ENCODE peak calls at places on chromosomes 13 and 19, in ten cellular contexts. One of them, this sample, is unnamed.

GRCh38 chr19:32317045-32317444 is 28.4 kb upstream of the ZNF507 start:
- DNase-seq in sigmoid colon: no peak
- DNase-seq in GM23338: peak
- DNase-seq in suprapubic skin: no peak
- DNase-seq in upper lobe of left lung: no peak
- DNase-seq in vagina: peak
- DNase-seq in stomach: no peak
- DNase-seq in Panc1: no peak
- DNase-seq in esophagus muscularis mucosa: peak
- DNase-seq in transverse colon: no peak
- DNase-seq in this sample: no peak

GRCh38 chr13:25901460-25902376 is 150.1 kb downstream of the SHISA2 start:
- DNase-seq in sigmoid colon: no peak
- DNase-seq in GM23338: no peak
- DNase-seq in suprapubic skin: no peak
- DNase-seq in upper lobe of left lung: no peak
- DNase-seq in vagina: no peak
- DNase-seq in stomach: no peak
- DNase-seq in Panc1: peak
- DNase-seq in esophagus muscularis mucosa: no peak
- DNase-seq in transverse colon: no peak
- DNase-seq in this sample: peak

GRCh38 chr13:112153364-112153763 is 86.4 kb downstream of the SOX1 start:
- DNase-seq in sigmoid colon: no peak
- DNase-seq in GM23338: no peak
- DNase-seq in suprapubic skin: peak
- DNase-seq in upper lobe of left lung: no peak
- DNase-seq in vagina: no peak
- DNase-seq in stomach: no peak
- DNase-seq in Panc1: no peak
- DNase-seq in esophagus muscularis mucosa: no peak
- DNase-seq in transverse colon: no peak
- DNase-seq in this sample: no peak

GRCh38 chr13:104773775-104774174 is 1707.6 kb upstream of the SLC10A2 start:
- DNase-seq in sigmoid colon: no peak
- DNase-seq in GM23338: peak
- DNase-seq in suprapubic skin: no peak
- DNase-seq in upper lobe of left lung: no peak
- DNase-seq in vagina: no peak
- DNase-seq in stomach: no peak
- DNase-seq in Panc1: no peak
- DNase-seq in esophagus muscularis mucosa: no peak
- DNase-seq in transverse colon: no peak
- DNase-seq in this sample: no peak

GRCh38 chr19:50909240-50910070 is 1.7 kb downstream of the KLK4 start:
- DNase-seq in sigmoid colon: no peak
- DNase-seq in GM23338: peak
- DNase-seq in suprapubic skin: no peak
- DNase-seq in upper lobe of left lung: peak
- DNase-seq in vagina: no peak
- DNase-seq in stomach: peak
- DNase-seq in Panc1: no peak
- DNase-seq in esophagus muscularis mucosa: no peak
- DNase-seq in transverse colon: peak
- DNase-seq in this sample: peak

GRCh38 chr13:105278797-105279425 is 1256.6 kb downstream of the EFNB2 start:
- DNase-seq in sigmoid colon: no peak
- DNase-seq in GM23338: peak
- DNase-seq in suprapubic skin: no peak
- DNase-seq in upper lobe of left lung: no peak
- DNase-seq in vagina: no peak
- DNase-seq in stomach: no peak
- DNase-seq in Panc1: no peak
- DNase-seq in esophagus muscularis mucosa: no peak
- DNase-seq in transverse colon: no peak
- DNase-seq in this sample: no peak

GRCh38 chr13:64054306-64054705 is 2638.7 kb upstream of the PCDH20 start:
- DNase-seq in sigmoid colon: no peak
- DNase-seq in GM23338: no peak
- DNase-seq in suprapubic skin: no peak
- DNase-seq in upper lobe of left lung: no peak
- DNase-seq in vagina: no peak
- DNase-seq in stomach: no peak
- DNase-seq in Panc1: no peak
- DNase-seq in esophagus muscularis mucosa: no peak
- DNase-seq in transverse colon: no peak
- DNase-seq in this sample: no peak

GRCh38 chr13:50783066-50783465 is 60.4 kb downstream of the DLEU7 start:
- DNase-seq in sigmoid colon: no peak
- DNase-seq in GM23338: no peak
- DNase-seq in suprapubic skin: no peak
- DNase-seq in upper lobe of left lung: no peak
- DNase-seq in vagina: no peak
- DNase-seq in stomach: no peak
- DNase-seq in Panc1: no peak
- DNase-seq in esophagus muscularis mucosa: no peak
- DNase-seq in transverse colon: no peak
- DNase-seq in this sample: no peak

GRCh38 chr13:93716623-93717022 is 490.0 kb downstream of the GPC6 start:
- DNase-seq in sigmoid colon: no peak
- DNase-seq in GM23338: no peak
- DNase-seq in suprapubic skin: no peak
- DNase-seq in upper lobe of left lung: no peak
- DNase-seq in vagina: no peak
- DNase-seq in stomach: no peak
- DNase-seq in Panc1: no peak
- DNase-seq in esophagus muscularis mucosa: no peak
- DNase-seq in transverse colon: no peak
- DNase-seq in this sample: no peak

GRCh38 chr19:50427997-50428425 is 4.7 kb upstream of the MYBPC2 start:
- DNase-seq in sigmoid colon: peak
- DNase-seq in GM23338: peak
- DNase-seq in suprapubic skin: peak
- DNase-seq in upper lobe of left lung: peak
- DNase-seq in vagina: peak
- DNase-seq in stomach: peak
- DNase-seq in Panc1: no peak
- DNase-seq in esophagus muscularis mucosa: peak
- DNase-seq in transverse colon: peak
- DNase-seq in this sample: peak

GRCh38 chr19:50896591-50897190 is 14.5 kb downstream of the KLK4 start:
- DNase-seq in sigmoid colon: no peak
- DNase-seq in GM23338: no peak
- DNase-seq in suprapubic skin: no peak
- DNase-seq in upper lobe of left lung: no peak
- DNase-seq in vagina: no peak
- DNase-seq in stomach: no peak
- DNase-seq in Panc1: peak
- DNase-seq in esophagus muscularis mucosa: no peak
- DNase-seq in transverse colon: no peak
- DNase-seq in this sample: peak

GRCh38 chr19:35911790-35912189 is 3.7 kb upstream of the TYROBP start:
- DNase-seq in sigmoid colon: no peak
- DNase-seq in GM23338: no peak
- DNase-seq in suprapubic skin: no peak
- DNase-seq in upper lobe of left lung: no peak
- DNase-seq in vagina: no peak
- DNase-seq in stomach: peak
- DNase-seq in Panc1: no peak
- DNase-seq in esophagus muscularis mucosa: no peak
- DNase-seq in transverse colon: no peak
- DNase-seq in this sample: no peak

GRCh38 chr19:34229721-34230120 is 24.6 kb upstream of the GARRE1 start:
- DNase-seq in sigmoid colon: no peak
- DNase-seq in GM23338: no peak
- DNase-seq in suprapubic skin: no peak
- DNase-seq in upper lobe of left lung: no peak
- DNase-seq in vagina: no peak
- DNase-seq in stomach: no peak
- DNase-seq in Panc1: no peak
- DNase-seq in esophagus muscularis mucosa: no peak
- DNase-seq in transverse colon: no peak
- DNase-seq in this sample: no peak

GRCh38 chr13:83667606-83668005 is 214.7 kb downstream of the SLITRK1 start:
- DNase-seq in sigmoid colon: no peak
- DNase-seq in GM23338: no peak
- DNase-seq in suprapubic skin: no peak
- DNase-seq in upper lobe of left lung: no peak
- DNase-seq in vagina: no peak
- DNase-seq in stomach: no peak
- DNase-seq in Panc1: no peak
- DNase-seq in esophagus muscularis mucosa: no peak
- DNase-seq in transverse colon: no peak
- DNase-seq in this sample: no peak

GRCh38 chr13:19264711-19265110 is 83.1 kb upstream of the TUBA3C start:
- DNase-seq in sigmoid colon: no peak
- DNase-seq in GM23338: no peak
- DNase-seq in suprapubic skin: no peak
- DNase-seq in upper lobe of left lung: no peak
- DNase-seq in vagina: no peak
- DNase-seq in stomach: no peak
- DNase-seq in Panc1: no peak
- DNase-seq in esophagus muscularis mucosa: no peak
- DNase-seq in transverse colon: no peak
- DNase-seq in this sample: no peak

GRCh38 chr19:23384858-23385257 is 10.4 kb downstream of the ZNF91 start:
- DNase-seq in sigmoid colon: no peak
- DNase-seq in GM23338: no peak
- DNase-seq in suprapubic skin: no peak
- DNase-seq in upper lobe of left lung: no peak
- DNase-seq in vagina: no peak
- DNase-seq in stomach: no peak
- DNase-seq in Panc1: no peak
- DNase-seq in esophagus muscularis mucosa: no peak
- DNase-seq in transverse colon: no peak
- DNase-seq in this sample: no peak
- TF ChIP-seq POLR2AphosphoS5 in sigmoid colon: no peak
- TF ChIP-seq POLR2AphosphoS5 in GM23338: no peak
- TF ChIP-seq POLR2AphosphoS5 in suprapubic skin: no peak
- TF ChIP-seq POLR2AphosphoS5 in upper lobe of left lung: no peak
- TF ChIP-seq POLR2AphosphoS5 in vagina: no peak
- TF ChIP-seq POLR2AphosphoS5 in stomach: no peak
- TF ChIP-seq POLR2AphosphoS5 in Panc1: no peak
- TF ChIP-seq POLR2AphosphoS5 in esophagus muscularis mucosa: no peak
- TF ChIP-seq POLR2AphosphoS5 in transverse colon: no peak
- TF ChIP-seq POLR2AphosphoS5 in this sample: no peak

DNA sequence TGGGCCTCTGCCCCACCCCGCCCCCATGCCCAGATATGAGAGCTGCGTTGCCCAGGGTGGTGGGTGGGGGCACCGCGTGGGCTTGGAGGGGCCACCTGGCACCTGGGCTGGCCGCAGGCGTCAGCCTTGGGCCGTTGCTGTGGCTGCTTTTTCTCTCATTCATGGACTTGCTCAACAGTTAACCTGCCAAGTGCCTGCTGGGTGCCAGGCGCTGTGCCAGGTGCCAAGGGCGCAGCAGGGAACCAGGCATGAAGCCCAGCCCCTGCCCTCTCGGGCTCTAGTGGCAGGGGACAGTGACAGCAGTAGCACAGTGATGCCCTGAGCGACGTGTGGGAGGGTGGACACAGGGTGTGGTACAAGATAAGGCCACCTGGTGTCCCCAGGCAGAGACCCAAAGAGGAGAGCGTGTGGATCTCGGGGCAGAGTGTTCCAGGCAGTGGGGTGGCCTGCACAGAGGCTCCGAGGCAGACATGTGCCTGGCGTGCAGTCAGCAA is 28.1 kb downstream of the DHX34 start:
- DNase-seq in sigmoid colon: peak
- DNase-seq in GM23338: no peak
- DNase-seq in suprapubic skin: no peak
- DNase-seq in upper lobe of left lung: no peak
- DNase-seq in vagina: no peak
- DNase-seq in stomach: no peak
- DNase-seq in Panc1: no peak
- DNase-seq in esophagus muscularis mucosa: no peak
- DNase-seq in transverse colon: no peak
- DNase-seq in this sample: no peak
- H3K27ac ChIP-seq in sigmoid colon: no peak
- H3K27ac ChIP-seq in GM23338: no peak
- H3K27ac ChIP-seq in suprapubic skin: no peak
- H3K27ac ChIP-seq in upper lobe of left lung: peak
- H3K27ac ChIP-seq in vagina: no peak
- H3K27ac ChIP-seq in stomach: no peak
- H3K27ac ChIP-seq in Panc1: no peak
- H3K27ac ChIP-seq in esophagus muscularis mucosa: no peak
- H3K27ac ChIP-seq in transverse colon: no peak
- H3K27ac ChIP-seq in this sample: no peak

GRCh38 chr19:48455908-48456562 is 661 bp downstream of the KCNJ14 start:
- DNase-seq in sigmoid colon: no peak
- DNase-seq in GM23338: no peak
- DNase-seq in suprapubic skin: no peak
- DNase-seq in upper lobe of left lung: no peak
- DNase-seq in vagina: no peak
- DNase-seq in stomach: no peak
- DNase-seq in Panc1: no peak
- DNase-seq in esophagus muscularis mucosa: no peak
- DNase-seq in transverse colon: no peak
- DNase-seq in this sample: no peak
- TF ChIP-seq POLR2AphosphoS5 in sigmoid colon: no peak
- TF ChIP-seq POLR2AphosphoS5 in GM23338: no peak
- TF ChIP-seq POLR2AphosphoS5 in suprapubic skin: no peak
- TF ChIP-seq POLR2AphosphoS5 in upper lobe of left lung: no peak
- TF ChIP-seq POLR2AphosphoS5 in vagina: no peak
- TF ChIP-seq POLR2AphosphoS5 in stomach: no peak
- TF ChIP-seq POLR2AphosphoS5 in Panc1: no peak
- TF ChIP-seq POLR2AphosphoS5 in esophagus muscularis mucosa: no peak
- TF ChIP-seq POLR2AphosphoS5 in transverse colon: no peak
- TF ChIP-seq POLR2AphosphoS5 in this sample: no peak

DNA sequence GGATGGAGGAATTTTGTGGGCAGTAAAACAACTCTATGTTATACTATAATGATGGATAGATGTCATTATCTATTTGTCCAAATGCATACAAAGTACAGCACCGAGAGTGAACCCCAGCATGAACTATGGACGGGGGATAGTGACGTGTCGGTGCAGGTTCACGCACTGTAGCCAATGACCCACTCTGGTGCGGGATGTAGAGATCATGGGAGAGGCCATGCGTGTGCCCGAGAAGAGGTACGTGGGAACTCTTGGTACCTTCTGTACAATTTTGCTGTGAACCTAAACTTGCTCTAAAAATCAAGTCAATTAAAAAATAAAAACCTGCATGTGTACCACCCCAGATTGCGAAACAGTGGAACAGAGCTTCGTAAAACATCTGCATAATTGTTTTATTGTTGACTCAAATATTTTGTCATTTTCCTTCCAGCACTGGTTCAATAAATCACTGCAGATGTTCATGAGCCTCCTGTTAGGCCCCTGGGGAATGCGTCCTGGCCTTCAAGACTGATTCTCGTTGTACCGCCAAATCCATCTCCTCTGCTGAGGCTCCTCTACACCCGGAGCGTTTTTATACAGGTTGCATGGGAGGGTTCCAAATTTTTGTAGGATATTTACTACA is 30.9 kb downstream of the COL4A1 start:
- DNase-seq in sigmoid colon: peak
- DNase-seq in GM23338: no peak
- DNase-seq in suprapubic skin: no peak
- DNase-seq in upper lobe of left lung: no peak
- DNase-seq in vagina: peak
- DNase-seq in stomach: no peak
- DNase-seq in Panc1: no peak
- DNase-seq in esophagus muscularis mucosa: peak
- DNase-seq in transverse colon: no peak
- DNase-seq in this sample: no peak
- H3K27ac ChIP-seq in sigmoid colon: peak
- H3K27ac ChIP-seq in GM23338: no peak
- H3K27ac ChIP-seq in suprapubic skin: peak
- H3K27ac ChIP-seq in upper lobe of left lung: no peak
- H3K27ac ChIP-seq in vagina: no peak
- H3K27ac ChIP-seq in stomach: peak
- H3K27ac ChIP-seq in Panc1: no peak
- H3K27ac ChIP-seq in esophagus muscularis mucosa: peak
- H3K27ac ChIP-seq in transverse colon: peak
- H3K27ac ChIP-seq in this sample: no peak

This sample was measured in prostate gland.